ENCODE peak calls at places on chromosomes 4 and X, in seven cellular contexts. B is suprapubic skin, I is lung, F is sigmoid colon, E is neural progenitor cell, D is heart left ventricle, X is GM23338. Y is an unnamed sample.

GRCh38 chr4:2857349-2857927 is 13.8 kb downstream of the ADD1 start:
- DNase-seq in X (no peak), B (no peak), D (no peak), F (no peak), I (no peak), E (no peak), Y (no peak)

GRCh38 chrX:28920554-28920953 is 333.3 kb downstream of the IL1RAPL1 start:
- DNase-seq in E (no peak), X (peak; percentile 46), F (no peak), B (no peak), I (no peak), D (no peak), Y (no peak)

GRCh38 chr4:47513493-47513892 is 28.4 kb downstream of the ATP10D start:
- DNase-seq in D (no peak), X (no peak), I (no peak), B (no peak), E (no peak), F (no peak), Y (no peak)

GRCh38 chrX:42538405-42538804 is 239.6 kb downstream of the PPP1R2C start:
- DNase-seq in D (no peak), E (no peak), B (no peak), F (no peak), X (no peak), I (no peak), Y (no peak)

GRCh38 chrX:101257448-101258259 is 33.5 kb downstream of the TAF7L start:
- DNase-seq in I (no peak), B (no peak), X (no peak), E (no peak), D (no peak), F (no peak), Y (no peak)

GRCh38 chr4:112153222-112153791 is 8.1 kb downstream of the FAM241A start:
- DNase-seq in E (no peak), F (no peak), B (no peak), I (no peak), X (no peak), D (no peak), Y (no peak)

GRCh38 chr4:5018096-5018495 is 1.2 kb downstream of the CYTL1 start:
- DNase-seq in E (no peak), I (no peak), F (no peak), B (no peak), D (no peak), X (no peak), Y (no peak)

GRCh38 chr4:52983563-52984303 is 121.6 kb downstream of the RASL11B start:
- DNase-seq in B (no peak), F (no peak), X (peak; percentile 89), I (no peak), D (no peak), E (peak; percentile 79), Y (peak; percentile 77)

GRCh38 chrX:71917621-71918341 is 7.1 kb downstream of the NHSL2 start:
- DNase-seq in I (no peak), F (no peak), E (no peak), D (no peak), B (no peak), X (peak; percentile 55), Y (peak; percentile 10)

GRCh38 chrX:154981116-154981411 is 41.5 kb downstream of the F8 start:
- DNase-seq in X (no peak), E (no peak), D (no peak), B (no peak), I (no peak), F (no peak), Y (no peak)
- TF ChIP-seq CTCF in X (no peak), E (no peak), D (no peak), B (no peak), I (no peak), F (no peak), Y (no peak)

GRCh38 chr4:41129936-41130440 is 84.4 kb downstream of the APBB2 start:
- DNase-seq in E (no peak), I (no peak), F (no peak), D (no peak), B (no peak), X (no peak), Y (peak; percentile 36)

GRCh38 chr4:41129128-41129754 is 85.1 kb downstream of the APBB2 start:
- DNase-seq in F (no peak), E (no peak), D (no peak), B (no peak), I (no peak), X (no peak), Y (no peak)

GRCh38 chr4:41133619-41134018 is 80.7 kb downstream of the APBB2 start:
- DNase-seq in D (no peak), F (no peak), E (peak; percentile 24), B (no peak), X (peak; percentile 83), I (no peak), Y (peak; percentile 49)

GRCh38 chr4:41134581-41134980 is 79.8 kb downstream of the APBB2 start:
- DNase-seq in E (no peak), I (no peak), F (no peak), B (no peak), D (no peak), X (peak; percentile 60), Y (peak; percentile 42)

DNA sequence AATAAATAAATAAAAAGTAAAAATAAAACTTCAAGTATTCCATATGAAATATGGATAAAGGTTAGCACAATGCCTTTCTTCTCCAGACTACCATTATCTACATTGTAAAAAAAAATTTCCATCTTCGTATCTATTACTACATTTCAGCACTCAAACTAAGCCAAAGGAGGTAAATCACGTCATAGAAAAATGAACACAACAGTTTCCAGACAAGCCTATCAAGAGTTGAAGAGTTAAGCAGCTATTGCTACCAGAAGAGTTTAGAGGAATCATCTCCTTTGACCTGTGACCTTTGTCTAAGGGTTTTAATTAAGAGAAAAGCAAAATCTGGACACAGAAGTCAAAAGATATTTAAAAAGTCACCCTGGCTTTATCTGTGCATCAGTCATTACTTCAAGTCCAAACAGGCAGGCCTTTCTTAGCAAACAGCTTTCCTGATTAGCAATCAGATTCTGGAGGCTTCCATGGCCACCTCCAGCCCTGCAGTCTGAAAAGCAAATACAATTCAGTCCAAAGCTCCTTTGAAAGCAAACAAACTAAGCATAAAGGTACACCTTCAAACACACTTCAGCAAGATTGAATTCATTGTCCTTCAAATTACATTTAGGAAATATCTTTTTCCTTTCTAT is 82.2 kb downstream of the APBB2 start:
- DNase-seq in F (no peak), X (no peak), E (no peak), I (no peak), B (no peak), D (no peak), Y (no peak)
- H3K4me1 ChIP-seq in F (peaks cover 36% of the 10 kb centered on the region), X (peaks cover 39% of the 10 kb centered on the region), E (peaks cover 46% of the 10 kb centered on the region), I (peaks cover 9% of the 10 kb centered on the region), B (peaks cover 45% of the 10 kb centered on the region), D (peaks cover 40% of the 10 kb centered on the region), Y (peaks cover 33% of the 10 kb centered on the region)

GRCh38 chr4:160414516-160414915 is 1311.6 kb downstream of the RAPGEF2 start:
- DNase-seq in E (no peak), X (no peak), I (no peak), F (no peak), B (no peak), D (no peak), Y (no peak)
- TF ChIP-seq CTCF in E (no peak), X (no peak), I (no peak), F (no peak), B (no peak), D (no peak), Y (no peak)

GRCh38 chr4:145102619-145103018 is 4.5 kb downstream of the ABCE1 start:
- DNase-seq in D (no peak), F (no peak), I (no peak), X (no peak), E (no peak), B (no peak), Y (no peak)

GRCh38 chr4:145099653-145100052 is 1.5 kb downstream of the ABCE1 start:
- DNase-seq in I (no peak), E (no peak), F (no peak), X (no peak), B (no peak), D (no peak), Y (no peak)

GRCh38 chr4:145098675-145099037 is 545 bp downstream of the ABCE1 start:
- DNase-seq in X (no peak), I (peak; percentile 40), D (peak; percentile 43), F (peak; percentile 70), E (no peak), B (no peak), Y (peak; percentile 41)

GRCh38 chr4:145103496-145103895 is 5.4 kb downstream of the ABCE1 start:
- DNase-seq in I (no peak), X (no peak), D (no peak), E (no peak), F (no peak), B (no peak), Y (no peak)

DNA sequence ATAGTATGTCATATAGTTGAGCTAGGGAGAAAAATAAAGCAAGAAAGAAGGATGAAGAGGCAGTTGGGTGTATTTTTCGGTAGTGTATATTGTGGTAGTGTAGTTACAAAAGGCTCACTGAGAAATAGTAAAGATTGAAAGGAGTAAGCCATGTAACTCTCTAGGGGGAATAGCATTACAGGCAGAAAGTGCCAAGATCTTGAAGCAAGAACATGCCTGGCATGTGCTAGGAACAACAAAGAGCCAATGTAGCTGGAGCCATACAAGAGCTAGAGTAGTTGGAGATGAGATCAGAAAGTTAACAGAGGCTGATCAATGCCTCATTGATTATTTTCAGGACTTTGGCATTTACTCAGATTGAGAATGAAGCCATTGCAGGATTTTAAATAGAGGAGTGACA is 3.0 kb downstream of the ABCE1 start:
- DNase-seq in D (no peak), E (no peak), B (no peak), I (no peak), F (no peak), X (no peak), Y (peak; percentile 3)
- H3K4me1 ChIP-seq in D (peaks cover 35% of the 10 kb centered on the region), E (peaks cover 17% of the 10 kb centered on the region), B (peaks cover 44% of the 10 kb centered on the region), I (peaks cover 2% of the 10 kb centered on the region), F (peaks cover 53% of the 10 kb centered on the region), X (peaks cover 19% of the 10 kb centered on the region), Y (peaks cover 8% of the 10 kb centered on the region)

GRCh38 chrX:139206914-139207313 is 323.6 kb upstream of the F9 start:
- DNase-seq in D (no peak), X (no peak), E (no peak), B (no peak), F (no peak), I (no peak), Y (no peak)

GRCh38 chrX:139203681-139204575 is 326.6 kb upstream of the F9 start:
- DNase-seq in I (no peak), D (no peak), X (peak; percentile 13), E (peak; percentile 62), B (no peak), F (no peak), Y (peak; percentile 6)

GRCh38 chrX:139204576-139204902 is 326.0 kb upstream of the F9 start:
- DNase-seq in D (no peak), X (no peak), F (no peak), I (no peak), B (no peak), E (no peak), Y (peak; percentile 17)

GRCh38 chrX:139202742-139203410 is 327.7 kb upstream of the F9 start:
- DNase-seq in X (peak; percentile 35), F (no peak), D (no peak), B (no peak), E (peak; percentile 47), I (no peak), Y (no peak)

GRCh38 chrX:139204903-139205667 is 325.5 kb upstream of the F9 start:
- DNase-seq in E (peak; percentile 67), B (no peak), F (peak; percentile 70), D (no peak), I (no peak), X (peak; percentile 69), Y (no peak)
- TF ChIP-seq CTCF in E (no peak), B (no peak), F (no peak), D (no peak), I (no peak), X (no peak), Y (no peak)